ENCODE peak calls at places on chromosomes 3 and 15, in eight cellular contexts. N, H, J, P, V, K, M and Q are unnamed samples.

GRCh38 chr3:18127864-18128185 is 297.3 kb downstream of the SATB1 start:
- DNase-seq in N (no peak), H (no peak), J (no peak), P (no peak), V (no peak), K (no peak), M (no peak), Q (no peak)

GRCh38 chr3:188385295-188385694 is 231.3 kb downstream of the LPP start:
- DNase-seq in N (no peak), H (no peak), J (no peak), P (no peak), V (peak), K (no peak), M (no peak), Q (no peak)

GRCh38 chr3:164927728-164928127 is 150.6 kb downstream of the SI start:
- DNase-seq in N (no peak), H (no peak), J (no peak), P (no peak), V (no peak), K (no peak), M (no peak), Q (no peak)

GRCh38 chr3:155233213-155233612 is 60.3 kb downstream of the STRIT1 start:
- DNase-seq in N (peak), H (no peak), J (peak), P (peak), V (no peak), K (no peak), M (peak), Q (no peak)

GRCh38 chr3:109977903-109978302 is 640.6 kb upstream of the DPPA4 start:
- DNase-seq in N (no peak), H (no peak), J (no peak), P (no peak), V (no peak), K (no peak), M (no peak), Q (no peak)

GRCh38 chr15:45648521-45649200 is 13.8 kb downstream of the SQOR start:
- DNase-seq in N (no peak), H (no peak), J (peak), P (peak), V (no peak), K (no peak), M (peak), Q (no peak)

GRCh38 chr3:49022751-49023171 is 840 bp downstream of the NDUFAF3 start:
- DNase-seq in N (no peak), H (no peak), J (no peak), P (peak), V (peak), K (no peak), M (no peak), Q (no peak)

GRCh38 chr15:72796515-72797337 is 13.2 kb upstream of the ADPGK start:
- DNase-seq in N (no peak), H (no peak), J (peak), P (peak), V (peak), K (no peak), M (peak), Q (no peak)

GRCh38 chr3:72888546-72889309 is 882 bp downstream of the GXYLT2 start:
- DNase-seq in N (no peak), H (no peak), J (peak), P (no peak), V (no peak), K (no peak), M (peak), Q (no peak)

GRCh38 chr3:121739902-121740301 is 9.6 kb downstream of the GOLGB1 start:
- DNase-seq in N (no peak), H (no peak), J (no peak), P (no peak), V (no peak), K (no peak), M (no peak), Q (no peak)

GRCh38 chr3:156174229-156174847 is 54.0 kb downstream of the KCNAB1 start:
- DNase-seq in N (no peak), H (no peak), J (peak), P (no peak), V (no peak), K (peak), M (peak), Q (no peak)